ENCODE peak calls at places on chromosomes 12 and 14, in nine cellular contexts. U is HS-27A; Y is NCI-H1417 treated with DMSO at 0.1 percent for 48 hours; F is activated CD8-positive, alpha-beta memory T cell treated with anti-CD3 and anti-CD28 coated beads, Interleukin-2, amount 50 U/mL, for 48 hours; I is SHP77; H is adipocyte; Z is astrocyte of the spinal cord; J is GM20000; L is amygdala. N is an unnamed sample.
A peak's percentile ranks its signal among the peaks of the same experiment; 100 is the strongest.

GRCh38 chr14:55373784-55374725 is 37.6 kb downstream of the ATG14 start:
- DNase-seq in Y (no peak), I (no peak), U (no peak), Z (peak; percentile 56), J (peak; percentile 49), F (no peak), H (peak; percentile 43), L (no peak), N (no peak)

GRCh38 chr12:54019924-54020586 is 8.2 kb upstream of the HOXC6 start:
- DNase-seq in I (no peak), J (no peak), U (no peak), Z (no peak), L (no peak), H (no peak), F (no peak), Y (no peak), N (no peak)

GRCh38 chr12:71216725-71217579 is 59.2 kb upstream of the TSPAN8 start:
- DNase-seq in L (no peak), J (no peak), F (no peak), Y (peak; percentile 64), H (peak; percentile 24), Z (peak; percentile 5), I (peak; percentile 14), U (no peak), N (peak; percentile 67)

GRCh38 chr12:53324779-53325538 is 3.5 kb upstream of the AAAS start:
- DNase-seq in L (peak; percentile 78), F (peak; percentile 92), Y (peak; percentile 59), U (peak; percentile 81), J (peak; percentile 97), H (peak; percentile 98), Z (peak; percentile 90), I (peak; percentile 85), N (peak; percentile 96)

GRCh38 chr12:112349440-112349839 is 32.8 kb downstream of the HECTD4 start:
- DNase-seq in Z (peak; percentile 59), F (no peak), J (no peak), U (no peak), H (no peak), I (no peak), L (no peak), Y (no peak), N (no peak)

GRCh38 chr14:96130391-96130790 is 74.2 kb upstream of the BDKRB2 start:
- DNase-seq in L (no peak), Y (no peak), J (no peak), I (no peak), F (no peak), U (no peak), H (no peak), Z (no peak), N (no peak)

GRCh38 chr14:50021261-50021660 is 95.1 kb downstream of the VCPKMT start:
- DNase-seq in I (no peak), H (no peak), Y (no peak), J (peak; percentile 42), U (no peak), Z (no peak), F (no peak), L (no peak), N (no peak)

GRCh38 chr12:90036641-90037040 is 328.0 kb upstream of the ATP2B1 start:
- DNase-seq in Y (no peak), L (no peak), U (peak; percentile 43), I (no peak), H (no peak), Z (peak; percentile 39), F (no peak), J (no peak), N (no peak)

GRCh38 chr12:34400986-34401658 is 378.8 kb downstream of the ALG10 start:
- DNase-seq in Z (no peak), Y (no peak), H (no peak), L (no peak), F (peak; percentile 29), I (no peak), U (no peak), J (peak; percentile 0), N (no peak)